ENCODE peak calls at places on chromosomes 13 and 19, in four cellular contexts. One of them, this sample, is unnamed.

GRCh38 chr19:45677351-45678230 is 9.6 kb downstream of the GIPR start:
- DNase-seq in NCI-H345: no peak
- DNase-seq in cardiac fibroblast: peak; percentile 92
- DNase-seq in iPS-NIHi11: peak; percentile 92
- DNase-seq in this sample: peak; percentile 58

GRCh38 chr19:46411088-46412033 is 2.0 kb downstream of the CCDC8 start:
- DNase-seq in NCI-H345: no peak
- DNase-seq in iPS-NIHi11: no peak
- DNase-seq in cardiac fibroblast: no peak
- DNase-seq in this sample: no peak

GRCh38 chr13:98300956-98301641 is 124.0 kb upstream of the RNF113B start:
- DNase-seq in cardiac fibroblast: peak; percentile 53
- DNase-seq in iPS-NIHi11: no peak
- DNase-seq in NCI-H345: no peak
- DNase-seq in this sample: no peak

GRCh38 chr13:101523732-101524131 is 71.3 kb downstream of the ITGBL1 start:
- DNase-seq in iPS-NIHi11: no peak
- DNase-seq in cardiac fibroblast: peak; percentile 26
- DNase-seq in NCI-H345: no peak
- DNase-seq in this sample: no peak

GRCh38 chr19:15452111-15453047 is 2.6 kb upstream of the WIZ start:
- DNase-seq in iPS-NIHi11: peak; percentile 94
- DNase-seq in cardiac fibroblast: peak; percentile 89
- DNase-seq in NCI-H345: peak; percentile 19
- DNase-seq in this sample: no peak

GRCh38 chr13:99969934-99970760 is 1.4 kb downstream of the ZIC5 start:
- DNase-seq in iPS-NIHi11: peak; percentile 83
- DNase-seq in cardiac fibroblast: no peak
- DNase-seq in NCI-H345: peak; percentile 82
- DNase-seq in this sample: no peak

GRCh38 chr19:18995804-18996241 is 37.5 kb downstream of the SUGP2 start:
- DNase-seq in NCI-H345: no peak
- DNase-seq in iPS-NIHi11: peak; percentile 93
- DNase-seq in cardiac fibroblast: peak; percentile 93
- DNase-seq in this sample: no peak

GRCh38 chr19:6381030-6381750 is 5.5 kb upstream of the PSPN start:
- DNase-seq in NCI-H345: no peak
- DNase-seq in iPS-NIHi11: no peak
- DNase-seq in cardiac fibroblast: no peak
- DNase-seq in this sample: no peak

GRCh38 chr13:49497272-49497671 is 1.5 kb downstream of the PHF11 start:
- DNase-seq in cardiac fibroblast: no peak
- DNase-seq in iPS-NIHi11: no peak
- DNase-seq in NCI-H345: no peak
- DNase-seq in this sample: no peak